ENCODE peak calls at places on chromosomes 3 and 15, in five cellular contexts. One of them, this sample, is unnamed.
A peak's percentile ranks its signal among the peaks of the same experiment; 100 is the strongest.

GRCh38 chr15:29039466-29040366 is 153.9 kb downstream of the APBA2 start:
- DNase-seq in kidney: no peak
- DNase-seq in CD4-positive, alpha-beta memory T cell: no peak
- DNase-seq in substantia nigra: no peak
- DNase-seq in GM23248: no peak
- DNase-seq in this sample: no peak

GRCh38 chr15:82936966-82937647 is 15.4 kb downstream of the HOMER2 start:
- DNase-seq in kidney: no peak
- DNase-seq in GM23248: peak; percentile 89
- DNase-seq in substantia nigra: no peak
- DNase-seq in CD4-positive, alpha-beta memory T cell: no peak
- DNase-seq in this sample: no peak

GRCh38 chr3:179179979-179180758 is 32.0 kb downstream of the PIK3CA start:
- DNase-seq in kidney: no peak
- DNase-seq in CD4-positive, alpha-beta memory T cell: no peak
- DNase-seq in GM23248: peak; percentile 54
- DNase-seq in substantia nigra: no peak
- DNase-seq in this sample: no peak

GRCh38 chr3:112319516-112320276 is 13.3 kb upstream of the CD200 start:
- DNase-seq in substantia nigra: no peak
- DNase-seq in GM23248: no peak
- DNase-seq in kidney: no peak
- DNase-seq in CD4-positive, alpha-beta memory T cell: no peak
- DNase-seq in this sample: no peak

GRCh38 chr3:128153156-128154011 is at the start of gene EEFSEC:
- DNase-seq in GM23248: peak; percentile 89
- DNase-seq in CD4-positive, alpha-beta memory T cell: peak; percentile 83
- DNase-seq in substantia nigra: peak; percentile 68
- DNase-seq in kidney: peak; percentile 95
- DNase-seq in this sample: peak; percentile 80

GRCh38 chr15:33107950-33108349 is 86.6 kb downstream of the FMN1 start:
- DNase-seq in GM23248: peak; percentile 73
- DNase-seq in substantia nigra: no peak
- DNase-seq in kidney: no peak
- DNase-seq in CD4-positive, alpha-beta memory T cell: no peak
- DNase-seq in this sample: no peak

GRCh38 chr15:69056365-69056764 is 41.9 kb downstream of the NOX5 start:
- DNase-seq in CD4-positive, alpha-beta memory T cell: no peak
- DNase-seq in GM23248: peak; percentile 36
- DNase-seq in kidney: no peak
- DNase-seq in substantia nigra: no peak
- DNase-seq in this sample: no peak

GRCh38 chr15:98226149-98226548 is 265.6 kb downstream of the ARRDC4 start:
- DNase-seq in CD4-positive, alpha-beta memory T cell: no peak
- DNase-seq in substantia nigra: no peak
- DNase-seq in kidney: no peak
- DNase-seq in GM23248: no peak
- DNase-seq in this sample: no peak

GRCh38 chr15:100537326-100537725 is 8.6 kb upstream of the CERS3 start:
- DNase-seq in substantia nigra: no peak
- DNase-seq in GM23248: no peak
- DNase-seq in CD4-positive, alpha-beta memory T cell: no peak
- DNase-seq in kidney: no peak
- DNase-seq in this sample: no peak

GRCh38 chr3:195208183-195208582 is 62.8 kb downstream of the XXYLT1 start:
- DNase-seq in substantia nigra: no peak
- DNase-seq in kidney: no peak
- DNase-seq in CD4-positive, alpha-beta memory T cell: no peak
- DNase-seq in GM23248: no peak
- DNase-seq in this sample: no peak
- H3K27ac ChIP-seq in substantia nigra: no peak overlapping the region
- H3K27ac ChIP-seq in kidney: no peak overlapping the region
- H3K27ac ChIP-seq in CD4-positive, alpha-beta memory T cell: no peak overlapping the region
- H3K27ac ChIP-seq in GM23248: peak overlapping the region; percentile 93
- H3K27ac ChIP-seq in this sample: no peak overlapping the region

DNA sequence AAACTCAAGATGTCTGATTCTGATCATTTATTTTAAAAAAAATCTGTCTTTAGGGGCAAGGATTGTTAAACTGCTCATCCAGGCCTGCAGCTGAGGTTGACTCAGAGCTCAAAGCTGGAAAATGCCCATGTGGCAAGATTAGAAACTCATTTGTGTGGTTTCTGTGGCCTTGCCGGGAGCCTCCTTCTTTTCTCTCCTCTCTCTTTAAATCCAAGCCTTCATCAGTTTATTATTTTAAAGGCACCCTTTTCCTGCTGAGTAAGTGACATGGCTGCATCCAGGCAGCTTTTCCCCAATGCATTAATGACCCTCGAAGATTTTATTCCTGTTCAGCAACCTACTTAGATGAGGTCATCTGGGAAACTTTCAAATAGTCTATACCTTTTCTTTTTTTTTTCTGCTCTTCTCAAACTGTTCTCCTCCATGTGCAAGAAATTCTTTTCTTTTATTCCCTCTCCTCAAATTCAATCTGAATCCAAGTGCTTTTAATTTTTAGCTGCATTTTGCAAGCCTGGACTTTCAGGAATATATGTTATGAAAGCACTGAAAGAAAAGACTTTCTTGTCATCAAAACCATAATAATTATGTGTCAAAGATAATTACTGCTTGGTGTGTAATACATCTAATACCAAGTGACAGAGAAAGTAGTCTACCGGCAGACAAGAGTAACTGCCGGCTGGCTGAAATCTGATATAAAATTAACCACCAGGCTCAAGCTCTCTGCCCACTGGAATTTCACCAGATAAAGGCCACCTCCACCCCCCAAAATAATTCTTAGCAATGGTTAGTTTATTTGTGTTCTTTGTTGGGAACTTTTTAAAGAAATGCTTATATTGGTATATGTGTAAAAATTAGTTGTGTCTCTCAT is 221.1 kb upstream of the CDIN1 start:
- DNase-seq in kidney: no peak
- DNase-seq in CD4-positive, alpha-beta memory T cell: no peak
- DNase-seq in GM23248: peak; percentile 90
- DNase-seq in substantia nigra: no peak
- DNase-seq in this sample: peak; percentile 80
- H3K27ac ChIP-seq in kidney: peak overlapping the region; percentile 39
- H3K27ac ChIP-seq in CD4-positive, alpha-beta memory T cell: no peak overlapping the region
- H3K27ac ChIP-seq in GM23248: peak overlapping the region; percentile 91
- H3K27ac ChIP-seq in substantia nigra: no peak overlapping the region
- H3K27ac ChIP-seq in this sample: peak overlapping the region; percentile 58

DNA sequence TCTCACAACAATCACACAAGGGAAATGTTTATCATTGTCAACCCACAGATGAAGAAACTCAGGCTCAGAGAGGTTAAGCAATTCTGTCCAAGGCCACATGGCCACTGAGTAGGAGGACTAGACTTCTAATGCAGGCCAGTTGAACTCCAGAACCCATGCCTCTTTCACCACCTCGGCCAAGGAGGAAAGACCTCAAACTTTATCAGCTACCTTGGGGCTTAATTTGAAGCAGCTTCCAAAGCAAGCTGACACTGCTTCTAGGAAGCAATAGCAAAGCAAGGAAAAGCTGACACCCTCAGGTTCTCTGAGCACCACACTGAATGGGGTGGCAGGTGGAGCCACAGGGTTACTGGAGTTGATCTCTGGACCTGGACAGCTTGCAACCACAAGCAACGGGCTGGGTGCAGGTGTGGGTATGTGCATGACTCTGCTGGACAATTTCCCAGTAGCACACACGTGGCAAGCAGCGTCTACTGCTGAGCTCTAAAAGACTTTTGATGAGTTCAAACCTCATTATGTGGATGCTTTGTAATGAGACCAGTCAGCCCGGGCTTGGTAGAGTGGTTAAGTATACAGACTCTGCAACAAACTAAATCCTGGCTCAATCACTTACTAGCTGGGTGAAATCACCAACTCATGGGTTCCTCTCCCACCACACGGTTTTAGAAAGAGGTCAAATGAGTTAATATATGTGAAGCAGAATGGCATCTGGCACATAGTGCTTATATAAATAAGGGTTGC is 23.1 kb downstream of the CCNL1 start:
- DNase-seq in kidney: peak; percentile 65
- DNase-seq in substantia nigra: peak; percentile 23
- DNase-seq in GM23248: peak; percentile 50
- DNase-seq in CD4-positive, alpha-beta memory T cell: no peak
- DNase-seq in this sample: no peak
- H3K27ac ChIP-seq in kidney: peak overlapping the region; percentile 63
- H3K27ac ChIP-seq in substantia nigra: peak overlapping the region; percentile 84
- H3K27ac ChIP-seq in GM23248: peak overlapping the region; percentile 45
- H3K27ac ChIP-seq in CD4-positive, alpha-beta memory T cell: no peak overlapping the region
- H3K27ac ChIP-seq in this sample: no peak overlapping the region

GRCh38 chr15:66753687-66754377 is 51.8 kb downstream of the SMAD6 start:
- DNase-seq in kidney: peak; percentile 68
- DNase-seq in substantia nigra: no peak
- DNase-seq in CD4-positive, alpha-beta memory T cell: no peak
- DNase-seq in GM23248: no peak
- DNase-seq in this sample: no peak

GRCh38 chr15:66750609-66751008 is 48.6 kb downstream of the SMAD6 start:
- DNase-seq in CD4-positive, alpha-beta memory T cell: no peak
- DNase-seq in substantia nigra: no peak
- DNase-seq in GM23248: no peak
- DNase-seq in kidney: no peak
- DNase-seq in this sample: no peak

GRCh38 chr15:66749841-66750575 is 48.0 kb downstream of the SMAD6 start:
- DNase-seq in kidney: no peak
- DNase-seq in GM23248: peak; percentile 42
- DNase-seq in CD4-positive, alpha-beta memory T cell: no peak
- DNase-seq in substantia nigra: no peak
- DNase-seq in this sample: no peak

GRCh38 chr15:66751579-66751978 is 49.5 kb downstream of the SMAD6 start:
- DNase-seq in GM23248: peak; percentile 47
- DNase-seq in substantia nigra: no peak
- DNase-seq in CD4-positive, alpha-beta memory T cell: peak; percentile 13
- DNase-seq in kidney: peak; percentile 69
- DNase-seq in this sample: peak; percentile 51

GRCh38 chr15:66752078-66752477 is 50.0 kb downstream of the SMAD6 start:
- DNase-seq in substantia nigra: no peak
- DNase-seq in GM23248: no peak
- DNase-seq in CD4-positive, alpha-beta memory T cell: no peak
- DNase-seq in kidney: no peak
- DNase-seq in this sample: no peak
- H3K27ac ChIP-seq in substantia nigra: no peak overlapping the region
- H3K27ac ChIP-seq in GM23248: no peak overlapping the region
- H3K27ac ChIP-seq in CD4-positive, alpha-beta memory T cell: no peak overlapping the region
- H3K27ac ChIP-seq in kidney: peak overlapping the region; percentile 39
- H3K27ac ChIP-seq in this sample: no peak overlapping the region